ENCODE peak calls at places on chromosomes 6 and 20, in eight cellular contexts. M is CD8-positive, alpha-beta T cell; P is GM20000; N is dorsolateral prefrontal cortex; F is stimulated activated CD4-positive, alpha-beta T cell treated with anti-CD3 and anti-CD28 coated beads, Interleukin-2, amount 100 ng/mL, for 4 hours; I is foreskin keratinocyte; S is activated naive CD8-positive, alpha-beta T cell treated with anti-CD3 and anti-CD28 coated beads for 36 hours; R is H1. T is an unnamed sample.
A peak's percentile ranks its signal among the peaks of the same experiment; 100 is the strongest.

GRCh38 chr20:25399038-25399430 is 8.4 kb upstream of the ABHD12 start:
- DNase-seq in S (no peak), R (no peak), F (no peak), I (no peak), M (no peak), N (no peak), P (peak; percentile 52), T (no peak)

GRCh38 chr6:155313602-155314091 is 637 bp downstream of the TFB1M start:
- DNase-seq in M (no peak), P (no peak), R (no peak), N (no peak), F (no peak), S (no peak), I (no peak), T (no peak)

GRCh38 chr6:5115168-5115567 is 30.0 kb downstream of the PPP1R3G start:
- DNase-seq in M (no peak), N (no peak), S (no peak), I (no peak), R (no peak), F (no peak), P (no peak), T (no peak)

GRCh38 chr20:5973971-5974370 is 23.5 kb downstream of the MCM8 start:
- DNase-seq in R (no peak), P (no peak), F (no peak), S (no peak), I (no peak), M (no peak), N (no peak), T (no peak)

GRCh38 chr6:17497701-17498100 is 102.4 kb upstream of the FAM8A1 start:
- DNase-seq in M (no peak), F (no peak), I (no peak), S (no peak), R (no peak), P (no peak), N (no peak), T (no peak)

GRCh38 chr20:3358676-3359340 is 48.7 kb downstream of the DNAAF9 start:
- DNase-seq in R (no peak), I (no peak), F (no peak), M (no peak), N (no peak), S (no peak), P (no peak), T (no peak)

GRCh38 chr6:162109466-162110040 is 618.0 kb downstream of the PRKN start:
- DNase-seq in F (no peak), S (no peak), P (no peak), N (no peak), I (no peak), M (no peak), R (no peak), T (no peak)

GRCh38 chr6:135286962-135287525 is 105.9 kb downstream of the MYB start:
- DNase-seq in I (no peak), N (no peak), P (no peak), S (no peak), F (no peak), M (no peak), R (no peak), T (no peak)

GRCh38 chr6:30828027-30828962 is 56.0 kb upstream of the DDR1 start:
- DNase-seq in R (peak; percentile 93), N (peak; percentile 81), S (peak; percentile 81), P (peak; percentile 71), F (peak; percentile 78), I (peak; percentile 85), M (peak; percentile 74), T (peak; percentile 88)

GRCh38 chr6:168574699-168575195 is 133.8 kb downstream of the SMOC2 start:
- DNase-seq in P (no peak), F (no peak), I (no peak), M (no peak), N (no peak), S (no peak), R (peak; percentile 49), T (no peak)

GRCh38 chr6:149027484-149027883 is 280.7 kb downstream of the UST start:
- DNase-seq in F (no peak), M (no peak), P (no peak), I (no peak), S (no peak), R (no peak), N (no peak), T (no peak)

GRCh38 chr6:144405173-144405572 is 120.0 kb downstream of the UTRN start:
- DNase-seq in I (no peak), P (no peak), R (no peak), F (no peak), N (no peak), S (no peak), M (no peak), T (no peak)

GRCh38 chr6:12601881-12602280 is 114.7 kb upstream of the PHACTR1 start:
- DNase-seq in F (no peak), N (no peak), R (no peak), I (no peak), P (no peak), M (no peak), S (no peak), T (no peak)

GRCh38 chr6:130027948-130028347 is 9.6 kb downstream of the L3MBTL3 start:
- DNase-seq in P (peak; percentile 36), R (no peak), N (no peak), S (no peak), I (no peak), M (no peak), F (no peak), T (no peak)

GRCh38 chr20:46715292-46715756 is 5.9 kb downstream of the SLC2A10 start:
- DNase-seq in S (no peak), R (no peak), I (no peak), P (no peak), F (no peak), M (no peak), N (no peak), T (no peak)

GRCh38 chr6:74091133-74091793 is 395.3 kb downstream of the CD109 start:
- DNase-seq in M (no peak), P (peak; percentile 26), R (no peak), I (no peak), F (no peak), S (no peak), N (no peak), T (no peak)

GRCh38 chr20:64188682-64189529 is 24.7 kb downstream of the MYT1 start:
- DNase-seq in F (no peak), S (no peak), M (no peak), N (no peak), R (no peak), P (no peak), I (peak; percentile 31), T (no peak)

GRCh38 chr6:106107043-106107613 is 21.0 kb downstream of the PRDM1 start:
- DNase-seq in I (no peak), M (no peak), R (no peak), N (no peak), P (no peak), S (no peak), F (no peak), T (no peak)

GRCh38 chr6:26537846-26538571 is at the start of gene HMGN4:
- DNase-seq in N (peak; percentile 58), P (peak; percentile 75), M (peak; percentile 72), R (peak; percentile 87), F (peak; percentile 75), I (peak; percentile 80), S (peak; percentile 84), T (peak; percentile 85)

GRCh38 chr6:3906191-3907019 is 57.2 kb downstream of the FAM50B start:
- DNase-seq in N (no peak), S (no peak), M (no peak), I (no peak), F (no peak), P (no peak), R (no peak), T (peak; percentile 66)

GRCh38 chr6:108331982-108332381 is 37.1 kb downstream of the AFG1L start:
- DNase-seq in R (no peak), F (no peak), M (no peak), I (no peak), N (no peak), S (no peak), P (no peak), T (no peak)

GRCh38 chr20:19812696-19813095 is 54.6 kb downstream of the RIN2 start:
- DNase-seq in S (no peak), R (no peak), F (no peak), N (no peak), P (no peak), I (no peak), M (no peak), T (no peak)

GRCh38 chr6:110270166-110270565 is 88.0 kb downstream of the METTL24 start:
- DNase-seq in F (no peak), M (no peak), N (no peak), P (no peak), I (no peak), R (no peak), S (no peak), T (no peak)

GRCh38 chr6:133595076-133595868 is 293.6 kb upstream of the TCF21 start:
- DNase-seq in R (no peak), M (no peak), F (no peak), S (no peak), P (no peak), I (no peak), N (no peak), T (no peak)

GRCh38 chr6:157990321-157991066 is 8.8 kb downstream of the SYNJ2 start:
- DNase-seq in R (no peak), N (no peak), P (peak; percentile 33), S (peak; percentile 29), F (peak; percentile 50), I (no peak), M (no peak), T (peak; percentile 50)

GRCh38 chr6:159608961-159609673 is 83.9 kb downstream of the SOD2 start:
- DNase-seq in M (no peak), S (no peak), I (peak; percentile 9), N (no peak), P (peak; percentile 63), R (no peak), F (no peak), T (no peak)

GRCh38 chr6:18011287-18011686 is 23.9 kb upstream of the KIF13A start:
- DNase-seq in S (no peak), P (no peak), M (no peak), I (no peak), R (no peak), F (no peak), N (no peak), T (no peak)

GRCh38 chr6:169097336-169098052 is 156.2 kb downstream of the THBS2 start:
- DNase-seq in N (no peak), R (no peak), F (no peak), P (no peak), M (no peak), I (no peak), S (no peak), T (no peak)

GRCh38 chr20:57724610-57725405 is 15.0 kb upstream of the PMEPA1 start:
- DNase-seq in P (no peak), I (no peak), F (no peak), N (no peak), R (no peak), M (no peak), S (no peak), T (no peak)

GRCh38 chr6:156988276-156989158 is 211.3 kb downstream of the ARID1B start:
- DNase-seq in N (no peak), F (no peak), R (no peak), M (no peak), P (peak; percentile 34), S (no peak), I (no peak), T (no peak)